ENCODE peak calls at places on chromosomes 12 and 14, in ten cellular contexts. One of them, this sample, is unnamed.

GRCh38 chr14:50038398-50039119 is 77.8 kb downstream of the VCPKMT start:
- DNase-seq in fibroblast of lung: peak; percentile 96
- DNase-seq in CD8-positive, alpha-beta T cell: no peak
- DNase-seq in A549: peak; percentile 60
- DNase-seq in HCT116: no peak
- DNase-seq in gastrocnemius medialis: peak; percentile 35
- DNase-seq in ascending aorta: no peak
- DNase-seq in heart right ventricle: no peak
- DNase-seq in Peyer's patch: no peak
- DNase-seq in neural progenitor cell: no peak
- DNase-seq in this sample: peak; percentile 19

GRCh38 chr12:457676-458075 is 2.1 kb upstream of the B4GALNT3 start:
- DNase-seq in fibroblast of lung: no peak
- DNase-seq in gastrocnemius medialis: no peak
- DNase-seq in A549: no peak
- DNase-seq in HCT116: no peak
- DNase-seq in CD8-positive, alpha-beta T cell: no peak
- DNase-seq in ascending aorta: no peak
- DNase-seq in neural progenitor cell: no peak
- DNase-seq in Peyer's patch: no peak
- DNase-seq in heart right ventricle: no peak
- DNase-seq in this sample: no peak

GRCh38 chr14:104856869-104857860 is 7.9 kb upstream of the CEP170B start:
- DNase-seq in HCT116: no peak
- DNase-seq in ascending aorta: no peak
- DNase-seq in A549: no peak
- DNase-seq in CD8-positive, alpha-beta T cell: no peak
- DNase-seq in gastrocnemius medialis: no peak
- DNase-seq in neural progenitor cell: peak; percentile 32
- DNase-seq in Peyer's patch: peak; percentile 45
- DNase-seq in fibroblast of lung: no peak
- DNase-seq in heart right ventricle: no peak
- DNase-seq in this sample: no peak

GRCh38 chr12:87779016-87779415 is 250.2 kb downstream of the C12orf50 start:
- DNase-seq in gastrocnemius medialis: no peak
- DNase-seq in fibroblast of lung: peak; percentile 69
- DNase-seq in ascending aorta: no peak
- DNase-seq in A549: peak; percentile 15
- DNase-seq in HCT116: no peak
- DNase-seq in Peyer's patch: no peak
- DNase-seq in CD8-positive, alpha-beta T cell: no peak
- DNase-seq in heart right ventricle: no peak
- DNase-seq in neural progenitor cell: no peak
- DNase-seq in this sample: no peak

GRCh38 chr12:21818627-21819026 is 44.1 kb upstream of the KCNJ8 start:
- DNase-seq in gastrocnemius medialis: no peak
- DNase-seq in HCT116: no peak
- DNase-seq in A549: no peak
- DNase-seq in heart right ventricle: no peak
- DNase-seq in Peyer's patch: no peak
- DNase-seq in ascending aorta: no peak
- DNase-seq in fibroblast of lung: peak; percentile 54
- DNase-seq in neural progenitor cell: no peak
- DNase-seq in CD8-positive, alpha-beta T cell: no peak
- DNase-seq in this sample: no peak

GRCh38 chr14:106518054-106518943 is 991.9 kb downstream of the TMEM121 start:
- DNase-seq in heart right ventricle: no peak
- DNase-seq in CD8-positive, alpha-beta T cell: peak; percentile 89
- DNase-seq in neural progenitor cell: no peak
- DNase-seq in Peyer's patch: no peak
- DNase-seq in fibroblast of lung: no peak
- DNase-seq in gastrocnemius medialis: no peak
- DNase-seq in A549: no peak
- DNase-seq in HCT116: no peak
- DNase-seq in ascending aorta: no peak
- DNase-seq in this sample: no peak

GRCh38 chr12:24948816-24949722 is at the start of gene BCAT1:
- DNase-seq in gastrocnemius medialis: peak; percentile 26
- DNase-seq in CD8-positive, alpha-beta T cell: peak; percentile 23
- DNase-seq in A549: peak; percentile 65
- DNase-seq in heart right ventricle: peak; percentile 25
- DNase-seq in HCT116: no peak
- DNase-seq in ascending aorta: peak; percentile 31
- DNase-seq in neural progenitor cell: peak; percentile 87
- DNase-seq in fibroblast of lung: peak; percentile 89
- DNase-seq in Peyer's patch: peak; percentile 56
- DNase-seq in this sample: peak; percentile 18

GRCh38 chr14:94036328-94037167 is 10.4 kb downstream of the OTUB2 start:
- DNase-seq in A549: peak; percentile 76
- DNase-seq in fibroblast of lung: peak; percentile 41
- DNase-seq in HCT116: peak; percentile 64
- DNase-seq in CD8-positive, alpha-beta T cell: peak; percentile 78
- DNase-seq in neural progenitor cell: peak; percentile 44
- DNase-seq in heart right ventricle: peak; percentile 71
- DNase-seq in gastrocnemius medialis: peak; percentile 64
- DNase-seq in Peyer's patch: peak; percentile 80
- DNase-seq in ascending aorta: no peak
- DNase-seq in this sample: no peak

GRCh38 chr14:51816031-51816430 is 44.4 kb upstream of the GNG2 start:
- DNase-seq in Peyer's patch: no peak
- DNase-seq in CD8-positive, alpha-beta T cell: no peak
- DNase-seq in gastrocnemius medialis: no peak
- DNase-seq in A549: no peak
- DNase-seq in heart right ventricle: no peak
- DNase-seq in neural progenitor cell: no peak
- DNase-seq in HCT116: no peak
- DNase-seq in fibroblast of lung: no peak
- DNase-seq in ascending aorta: no peak
- DNase-seq in this sample: no peak

GRCh38 chr14:68551045-68551683 is 241.7 kb downstream of the ZFP36L1 start:
- DNase-seq in A549: no peak
- DNase-seq in ascending aorta: no peak
- DNase-seq in fibroblast of lung: no peak
- DNase-seq in Peyer's patch: no peak
- DNase-seq in heart right ventricle: no peak
- DNase-seq in neural progenitor cell: no peak
- DNase-seq in gastrocnemius medialis: peak; percentile 59
- DNase-seq in CD8-positive, alpha-beta T cell: no peak
- DNase-seq in HCT116: no peak
- DNase-seq in this sample: no peak

GRCh38 chr14:68548194-68549056 is 244.4 kb downstream of the ZFP36L1 start:
- DNase-seq in HCT116: peak; percentile 82
- DNase-seq in fibroblast of lung: peak; percentile 99
- DNase-seq in A549: peak; percentile 80
- DNase-seq in CD8-positive, alpha-beta T cell: no peak
- DNase-seq in heart right ventricle: peak; percentile 94
- DNase-seq in Peyer's patch: no peak
- DNase-seq in gastrocnemius medialis: peak; percentile 93
- DNase-seq in neural progenitor cell: peak; percentile 68
- DNase-seq in ascending aorta: peak; percentile 70
- DNase-seq in this sample: peak; percentile 88

GRCh38 chr14:68552075-68552474 is 240.8 kb downstream of the ZFP36L1 start:
- DNase-seq in gastrocnemius medialis: no peak
- DNase-seq in neural progenitor cell: no peak
- DNase-seq in ascending aorta: no peak
- DNase-seq in A549: no peak
- DNase-seq in Peyer's patch: no peak
- DNase-seq in fibroblast of lung: no peak
- DNase-seq in CD8-positive, alpha-beta T cell: no peak
- DNase-seq in HCT116: no peak
- DNase-seq in heart right ventricle: no peak
- DNase-seq in this sample: no peak

GRCh38 chr14:68549057-68549421 is 243.8 kb downstream of the ZFP36L1 start:
- DNase-seq in neural progenitor cell: no peak
- DNase-seq in gastrocnemius medialis: peak; percentile 85
- DNase-seq in heart right ventricle: no peak
- DNase-seq in A549: peak; percentile 51
- DNase-seq in fibroblast of lung: peak; percentile 88
- DNase-seq in HCT116: peak; percentile 74
- DNase-seq in CD8-positive, alpha-beta T cell: no peak
- DNase-seq in Peyer's patch: no peak
- DNase-seq in ascending aorta: no peak
- DNase-seq in this sample: no peak

GRCh38 chr14:68549966-68550705 is 242.7 kb downstream of the ZFP36L1 start:
- DNase-seq in gastrocnemius medialis: peak; percentile 44
- DNase-seq in A549: no peak
- DNase-seq in CD8-positive, alpha-beta T cell: no peak
- DNase-seq in neural progenitor cell: no peak
- DNase-seq in ascending aorta: no peak
- DNase-seq in HCT116: no peak
- DNase-seq in heart right ventricle: no peak
- DNase-seq in fibroblast of lung: no peak
- DNase-seq in Peyer's patch: no peak
- DNase-seq in this sample: no peak
- H3K27ac ChIP-seq in gastrocnemius medialis: peak overlapping the region; percentile 93
- H3K27ac ChIP-seq in A549: peak overlapping the region; percentile 85
- H3K27ac ChIP-seq in CD8-positive, alpha-beta T cell: no peak overlapping the region
- H3K27ac ChIP-seq in neural progenitor cell: no peak overlapping the region
- H3K27ac ChIP-seq in ascending aorta: peak overlapping the region; percentile 66
- H3K27ac ChIP-seq in HCT116: peak overlapping the region; percentile 98
- H3K27ac ChIP-seq in heart right ventricle: peak overlapping the region; percentile 64
- H3K27ac ChIP-seq in fibroblast of lung: no peak overlapping the region
- H3K27ac ChIP-seq in Peyer's patch: peak overlapping the region; percentile 95
- H3K27ac ChIP-seq in this sample: peak overlapping the region; percentile 20

GRCh38 chr14:75518625-75519024 is 3.6 kb upstream of the BATF start:
- DNase-seq in heart right ventricle: no peak
- DNase-seq in CD8-positive, alpha-beta T cell: no peak
- DNase-seq in gastrocnemius medialis: peak; percentile 62
- DNase-seq in Peyer's patch: no peak
- DNase-seq in ascending aorta: no peak
- DNase-seq in fibroblast of lung: no peak
- DNase-seq in neural progenitor cell: peak; percentile 66
- DNase-seq in HCT116: peak; percentile 12
- DNase-seq in A549: no peak
- DNase-seq in this sample: no peak
- TF ChIP-seq CTCF in heart right ventricle: peak; percentile 52
- TF ChIP-seq CTCF in CD8-positive, alpha-beta T cell: no peak
- TF ChIP-seq CTCF in gastrocnemius medialis: peak; percentile 55
- TF ChIP-seq CTCF in Peyer's patch: peak; percentile 44
- TF ChIP-seq CTCF in ascending aorta: no peak
- TF ChIP-seq CTCF in fibroblast of lung: no peak
- TF ChIP-seq CTCF in neural progenitor cell: peak; percentile 60
- TF ChIP-seq CTCF in HCT116: peak; percentile 64
- TF ChIP-seq CTCF in A549: peak; percentile 31
- TF ChIP-seq CTCF in this sample: no peak

DNA sequence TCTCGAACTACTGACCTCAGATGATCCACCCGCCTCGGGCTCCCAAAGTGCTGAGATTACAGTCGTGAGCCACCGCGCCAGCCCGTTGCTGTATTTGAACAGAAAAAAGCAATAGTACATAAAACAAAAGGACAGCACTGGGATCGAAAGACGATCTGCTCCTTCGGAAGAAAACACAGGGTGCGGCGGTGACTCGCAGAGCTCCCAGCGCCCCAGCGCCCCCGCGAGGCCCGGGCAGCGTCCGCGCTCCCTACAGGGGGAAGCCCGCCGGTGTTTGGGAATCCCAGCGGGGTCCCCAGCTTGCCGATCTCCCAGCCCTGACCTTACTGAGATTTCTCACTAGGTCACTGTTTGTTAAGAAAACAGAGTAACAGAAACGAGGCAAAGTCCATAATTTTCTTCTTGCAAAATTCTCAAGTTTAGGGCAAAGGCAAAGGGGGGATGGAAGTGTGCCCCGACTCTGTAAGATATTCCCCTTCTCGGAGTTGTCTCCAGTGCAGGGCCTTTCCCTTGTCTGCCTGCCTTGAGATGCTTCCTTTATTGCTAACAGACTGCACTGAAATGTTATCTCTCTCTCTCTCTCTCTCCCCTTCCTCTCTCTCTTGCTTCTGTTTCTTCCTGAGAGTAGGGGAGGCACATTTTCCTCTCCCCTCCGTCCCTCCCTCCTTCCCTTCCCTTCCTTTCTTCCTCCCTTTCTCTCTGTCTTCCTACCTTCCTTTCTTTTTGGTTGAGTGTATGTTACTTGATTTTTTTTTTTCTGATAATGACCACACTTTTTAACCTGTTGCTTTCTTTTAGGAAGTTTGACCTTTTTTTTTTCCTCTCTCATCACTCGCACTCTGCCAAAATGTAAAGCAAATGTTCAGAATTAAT is 92.0 kb downstream of the TMEM30B start:
- DNase-seq in gastrocnemius medialis: peak; percentile 78
- DNase-seq in fibroblast of lung: peak; percentile 74
- DNase-seq in ascending aorta: no peak
- DNase-seq in heart right ventricle: peak; percentile 34
- DNase-seq in HCT116: no peak
- DNase-seq in A549: peak; percentile 87
- DNase-seq in CD8-positive, alpha-beta T cell: peak; percentile 5
- DNase-seq in Peyer's patch: no peak
- DNase-seq in neural progenitor cell: peak; percentile 82
- DNase-seq in this sample: no peak
- H3K4me3 ChIP-seq in gastrocnemius medialis: peak overlapping the region; percentile 54
- H3K4me3 ChIP-seq in fibroblast of lung: peak overlapping the region; percentile 12
- H3K4me3 ChIP-seq in ascending aorta: peak overlapping the region; percentile 46
- H3K4me3 ChIP-seq in heart right ventricle: peak overlapping the region; percentile 43
- H3K4me3 ChIP-seq in HCT116: peak overlapping the region; percentile 35
- H3K4me3 ChIP-seq in A549: peak overlapping the region; percentile 61
- H3K4me3 ChIP-seq in CD8-positive, alpha-beta T cell: no peak overlapping the region
- H3K4me3 ChIP-seq in Peyer's patch: no peak overlapping the region
- H3K4me3 ChIP-seq in neural progenitor cell: no peak overlapping the region
- H3K4me3 ChIP-seq in this sample: peak overlapping the region; percentile 70

GRCh38 chr12:53530056-53530455 is 22.8 kb upstream of the NPFF start:
- DNase-seq in heart right ventricle: no peak
- DNase-seq in HCT116: no peak
- DNase-seq in CD8-positive, alpha-beta T cell: no peak
- DNase-seq in ascending aorta: no peak
- DNase-seq in gastrocnemius medialis: no peak
- DNase-seq in neural progenitor cell: no peak
- DNase-seq in A549: no peak
- DNase-seq in fibroblast of lung: no peak
- DNase-seq in Peyer's patch: no peak
- DNase-seq in this sample: no peak

GRCh38 chr12:53533476-53533875 is 26.2 kb upstream of the NPFF start:
- DNase-seq in ascending aorta: no peak
- DNase-seq in HCT116: no peak
- DNase-seq in A549: no peak
- DNase-seq in CD8-positive, alpha-beta T cell: no peak
- DNase-seq in heart right ventricle: no peak
- DNase-seq in Peyer's patch: no peak
- DNase-seq in fibroblast of lung: no peak
- DNase-seq in gastrocnemius medialis: no peak
- DNase-seq in neural progenitor cell: no peak
- DNase-seq in this sample: no peak

GRCh38 chr12:53532524-53533445 is 25.5 kb upstream of the NPFF start:
- DNase-seq in Peyer's patch: no peak
- DNase-seq in CD8-positive, alpha-beta T cell: no peak
- DNase-seq in fibroblast of lung: no peak
- DNase-seq in neural progenitor cell: no peak
- DNase-seq in A549: no peak
- DNase-seq in gastrocnemius medialis: peak; percentile 25
- DNase-seq in ascending aorta: no peak
- DNase-seq in HCT116: no peak
- DNase-seq in heart right ventricle: no peak
- DNase-seq in this sample: no peak

GRCh38 chr12:53530920-53531319 is 23.6 kb upstream of the NPFF start:
- DNase-seq in gastrocnemius medialis: no peak
- DNase-seq in fibroblast of lung: peak; percentile 54
- DNase-seq in A549: no peak
- DNase-seq in CD8-positive, alpha-beta T cell: no peak
- DNase-seq in heart right ventricle: no peak
- DNase-seq in neural progenitor cell: no peak
- DNase-seq in Peyer's patch: no peak
- DNase-seq in ascending aorta: no peak
- DNase-seq in HCT116: peak; percentile 16
- DNase-seq in this sample: no peak

GRCh38 chr12:53532026-53532425 is 24.7 kb upstream of the NPFF start:
- DNase-seq in neural progenitor cell: no peak
- DNase-seq in ascending aorta: no peak
- DNase-seq in CD8-positive, alpha-beta T cell: no peak
- DNase-seq in HCT116: no peak
- DNase-seq in fibroblast of lung: no peak
- DNase-seq in gastrocnemius medialis: no peak
- DNase-seq in A549: no peak
- DNase-seq in Peyer's patch: no peak
- DNase-seq in heart right ventricle: no peak
- DNase-seq in this sample: no peak
- H3K27ac ChIP-seq in neural progenitor cell: no peak overlapping the region
- H3K27ac ChIP-seq in ascending aorta: no peak overlapping the region
- H3K27ac ChIP-seq in CD8-positive, alpha-beta T cell: no peak overlapping the region
- H3K27ac ChIP-seq in HCT116: no peak overlapping the region
- H3K27ac ChIP-seq in fibroblast of lung: no peak overlapping the region
- H3K27ac ChIP-seq in gastrocnemius medialis: no peak overlapping the region
- H3K27ac ChIP-seq in A549: no peak overlapping the region
- H3K27ac ChIP-seq in Peyer's patch: no peak overlapping the region
- H3K27ac ChIP-seq in heart right ventricle: no peak overlapping the region
- H3K27ac ChIP-seq in this sample: no peak overlapping the region

This sample was measured in thoracic aorta.